ENCODE peak calls at places on chromosomes 2 and 18, in five cellular contexts. One of them, this sample, is unnamed.
A peak's percentile ranks its signal among the peaks of the same experiment; 100 is the strongest.

GRCh38 chr2:175744000-175744399 is 258.1 kb downstream of the LNPK start:
- DNase-seq in SW480: no peak
- DNase-seq in activated naive CD4-positive, alpha-beta T cell treated with Interleukin-2 at 50 U/mL for 16 hours: no peak
- DNase-seq in ELF-1: no peak
- DNase-seq in adipocyte: no peak
- DNase-seq in this sample: no peak

GRCh38 chr18:24819141-24819890 is 358.9 kb downstream of the HRH4 start:
- DNase-seq in SW480: no peak
- DNase-seq in adipocyte: no peak
- DNase-seq in ELF-1: no peak
- DNase-seq in activated naive CD4-positive, alpha-beta T cell treated with Interleukin-2 at 50 U/mL for 16 hours: no peak
- DNase-seq in this sample: no peak

GRCh38 chr18:79795446-79795845 is 2.3 kb upstream of the KCNG2 start:
- DNase-seq in activated naive CD4-positive, alpha-beta T cell treated with Interleukin-2 at 50 U/mL for 16 hours: no peak
- DNase-seq in adipocyte: no peak
- DNase-seq in SW480: no peak
- DNase-seq in ELF-1: no peak
- DNase-seq in this sample: no peak

GRCh38 chr2:128791120-128791982 is 472.7 kb upstream of the HS6ST1 start:
- DNase-seq in adipocyte: no peak
- DNase-seq in SW480: no peak
- DNase-seq in activated naive CD4-positive, alpha-beta T cell treated with Interleukin-2 at 50 U/mL for 16 hours: no peak
- DNase-seq in ELF-1: no peak
- DNase-seq in this sample: no peak

GRCh38 chr2:201064797-201065329 is 6.6 kb downstream of the HYCC2 start:
- DNase-seq in ELF-1: no peak
- DNase-seq in activated naive CD4-positive, alpha-beta T cell treated with Interleukin-2 at 50 U/mL for 16 hours: no peak
- DNase-seq in adipocyte: no peak
- DNase-seq in SW480: no peak
- DNase-seq in this sample: no peak

GRCh38 chr2:185306119-185306518 is 432.5 kb upstream of the FSIP2 start:
- DNase-seq in activated naive CD4-positive, alpha-beta T cell treated with Interleukin-2 at 50 U/mL for 16 hours: no peak
- DNase-seq in ELF-1: no peak
- DNase-seq in adipocyte: no peak
- DNase-seq in SW480: no peak
- DNase-seq in this sample: no peak

GRCh38 chr2:189408294-189408693 is 33.0 kb upstream of the WDR75 start:
- DNase-seq in adipocyte: no peak
- DNase-seq in SW480: no peak
- DNase-seq in activated naive CD4-positive, alpha-beta T cell treated with Interleukin-2 at 50 U/mL for 16 hours: no peak
- DNase-seq in ELF-1: no peak
- DNase-seq in this sample: no peak

GRCh38 chr2:85259101-85259590 is 68.6 kb downstream of the TGOLN2 start:
- DNase-seq in activated naive CD4-positive, alpha-beta T cell treated with Interleukin-2 at 50 U/mL for 16 hours: no peak
- DNase-seq in adipocyte: peak; percentile 93
- DNase-seq in ELF-1: peak; percentile 95
- DNase-seq in SW480: no peak
- DNase-seq in this sample: no peak

GRCh38 chr18:36831139-36831538 is 2.2 kb downstream of the KIAA1328 start:
- DNase-seq in adipocyte: no peak
- DNase-seq in activated naive CD4-positive, alpha-beta T cell treated with Interleukin-2 at 50 U/mL for 16 hours: no peak
- DNase-seq in SW480: no peak
- DNase-seq in ELF-1: no peak
- DNase-seq in this sample: no peak

GRCh38 chr18:9943311-9943710 is 29.5 kb downstream of the VAPA start:
- DNase-seq in activated naive CD4-positive, alpha-beta T cell treated with Interleukin-2 at 50 U/mL for 16 hours: no peak
- DNase-seq in SW480: no peak
- DNase-seq in adipocyte: no peak
- DNase-seq in ELF-1: no peak
- DNase-seq in this sample: no peak

GRCh38 chr2:96090181-96090500 is 26.2 kb downstream of the ADRA2B start:
- DNase-seq in ELF-1: peak; percentile 11
- DNase-seq in SW480: no peak
- DNase-seq in adipocyte: no peak
- DNase-seq in activated naive CD4-positive, alpha-beta T cell treated with Interleukin-2 at 50 U/mL for 16 hours: no peak
- DNase-seq in this sample: peak; percentile 50

GRCh38 chr2:226766352-226767055 is 33.1 kb downstream of the IRS1 start:
- DNase-seq in adipocyte: no peak
- DNase-seq in ELF-1: no peak
- DNase-seq in activated naive CD4-positive, alpha-beta T cell treated with Interleukin-2 at 50 U/mL for 16 hours: no peak
- DNase-seq in SW480: no peak
- DNase-seq in this sample: no peak

GRCh38 chr2:238518828-238519186 is 92.1 kb downstream of the ASB1 start:
- DNase-seq in activated naive CD4-positive, alpha-beta T cell treated with Interleukin-2 at 50 U/mL for 16 hours: no peak
- DNase-seq in SW480: no peak
- DNase-seq in ELF-1: no peak
- DNase-seq in adipocyte: no peak
- DNase-seq in this sample: no peak

GRCh38 chr2:7034313-7034712 is 117.1 kb downstream of the RNF144A start:
- DNase-seq in SW480: no peak
- DNase-seq in activated naive CD4-positive, alpha-beta T cell treated with Interleukin-2 at 50 U/mL for 16 hours: no peak
- DNase-seq in adipocyte: peak; percentile 31
- DNase-seq in ELF-1: peak; percentile 30
- DNase-seq in this sample: no peak

GRCh38 chr2:102788880-102789250 is 27.0 kb downstream of the TMEM182 start:
- DNase-seq in ELF-1: no peak
- DNase-seq in activated naive CD4-positive, alpha-beta T cell treated with Interleukin-2 at 50 U/mL for 16 hours: no peak
- DNase-seq in SW480: no peak
- DNase-seq in adipocyte: no peak
- DNase-seq in this sample: no peak

GRCh38 chr2:193796847-193797246 is 1602.1 kb upstream of the TMEFF2 start:
- DNase-seq in ELF-1: no peak
- DNase-seq in activated naive CD4-positive, alpha-beta T cell treated with Interleukin-2 at 50 U/mL for 16 hours: no peak
- DNase-seq in adipocyte: no peak
- DNase-seq in SW480: no peak
- DNase-seq in this sample: no peak

GRCh38 chr2:234587341-234588053 is 90.6 kb upstream of the ARL4C start:
- DNase-seq in SW480: no peak
- DNase-seq in adipocyte: no peak
- DNase-seq in ELF-1: no peak
- DNase-seq in activated naive CD4-positive, alpha-beta T cell treated with Interleukin-2 at 50 U/mL for 16 hours: no peak
- DNase-seq in this sample: no peak

GRCh38 chr2:190862591-190862991 is 18.0 kb upstream of the GLS start:
- DNase-seq in adipocyte: peak; percentile 34
- DNase-seq in activated naive CD4-positive, alpha-beta T cell treated with Interleukin-2 at 50 U/mL for 16 hours: no peak
- DNase-seq in ELF-1: no peak
- DNase-seq in SW480: no peak
- DNase-seq in this sample: no peak

GRCh38 chr2:100909571-100909970 is 89.6 kb downstream of the NPAS2 start:
- DNase-seq in adipocyte: no peak
- DNase-seq in activated naive CD4-positive, alpha-beta T cell treated with Interleukin-2 at 50 U/mL for 16 hours: no peak
- DNase-seq in SW480: no peak
- DNase-seq in ELF-1: no peak
- DNase-seq in this sample: no peak

GRCh38 chr2:66446178-66446860 is 11.4 kb downstream of the MEIS1 start:
- DNase-seq in ELF-1: peak; percentile 79
- DNase-seq in adipocyte: no peak
- DNase-seq in activated naive CD4-positive, alpha-beta T cell treated with Interleukin-2 at 50 U/mL for 16 hours: no peak
- DNase-seq in SW480: no peak
- DNase-seq in this sample: peak; percentile 74

GRCh38 chr18:12946549-12947354 is 1.1 kb upstream of the SEH1L start:
- DNase-seq in SW480: peak; percentile 57
- DNase-seq in adipocyte: peak; percentile 94
- DNase-seq in ELF-1: peak; percentile 87
- DNase-seq in activated naive CD4-positive, alpha-beta T cell treated with Interleukin-2 at 50 U/mL for 16 hours: no peak
- DNase-seq in this sample: no peak

GRCh38 chr2:240911641-240912265 is 5.6 kb downstream of the CROCC2 start:
- DNase-seq in ELF-1: no peak
- DNase-seq in activated naive CD4-positive, alpha-beta T cell treated with Interleukin-2 at 50 U/mL for 16 hours: no peak
- DNase-seq in adipocyte: no peak
- DNase-seq in SW480: no peak
- DNase-seq in this sample: no peak

GRCh38 chr2:146754606-146755005 is 1090.2 kb upstream of the ACVR2A start:
- DNase-seq in activated naive CD4-positive, alpha-beta T cell treated with Interleukin-2 at 50 U/mL for 16 hours: no peak
- DNase-seq in ELF-1: no peak
- DNase-seq in SW480: no peak
- DNase-seq in adipocyte: no peak
- DNase-seq in this sample: no peak

This sample was measured in type B pancreatic cell.